ENCODE peak calls at places on chromosomes 11 and 22, in six cellular contexts. M is NCI-H1436, X is midbrain, L is hippocampal formation, D is fibroblast of lung, O is left cardiac atrium. W is an unnamed sample.

GRCh38 chr11:32213223-32213622 is 122.3 kb downstream of the RCN1 start:
- DNase-seq in X (no peak), D (peak), M (no peak), O (no peak), L (no peak), W (peak)

GRCh38 chr11:121755191-121755590 is 302.4 kb upstream of the SORL1-AS1 start:
- DNase-seq in D (no peak), M (no peak), O (no peak), L (no peak), X (no peak), W (no peak)

GRCh38 chr11:33747969-33748368 is 11.7 kb upstream of the CD59 start:
- DNase-seq in X (no peak), M (no peak), D (peak), L (no peak), O (no peak), W (no peak)

GRCh38 chr11:19777032-19777341 is 64.3 kb downstream of the NAV2 start:
- DNase-seq in X (peak), O (no peak), L (no peak), D (no peak), M (peak), W (no peak)

GRCh38 chr11:120929664-120930154 is 94.2 kb upstream of the TBCEL start:
- DNase-seq in X (peak), L (no peak), M (peak), D (peak), O (peak), W (peak)

GRCh38 chr11:70206226-70206785 is 3.2 kb downstream of the FADD start:
- DNase-seq in M (no peak), D (no peak), L (no peak), O (no peak), X (no peak), W (no peak)

GRCh38 chr22:33302049-33302545 is 243.9 kb upstream of the SYN3 start:
- DNase-seq in O (peak), X (peak), L (peak), M (peak), D (peak), W (peak)

GRCh38 chr22:28094831-28095230 is 175.8 kb upstream of the PITPNB start:
- DNase-seq in M (no peak), O (no peak), D (no peak), L (no peak), X (no peak), W (no peak)

GRCh38 chr11:8094656-8095055 is 13.6 kb downstream of the TUB start:
- DNase-seq in L (no peak), X (no peak), D (no peak), O (no peak), M (no peak), W (no peak)

GRCh38 chr22:23147632-23148387 is 2.5 kb downstream of the RAB36 start:
- DNase-seq in D (peak), L (no peak), X (no peak), O (no peak), M (no peak), W (no peak)

GRCh38 chr11:36362902-36363301 is 66.8 kb downstream of the PRR5L start:
- DNase-seq in X (no peak), L (no peak), O (no peak), D (peak), M (no peak), W (no peak)

GRCh38 chr11:1763796-1764661 is at the start of gene CTSD:
- DNase-seq in X (peak), O (peak), L (peak), M (peak), D (peak), W (no peak)

GRCh38 chr11:60377737-60378136 is 595 bp upstream of the MS4A7 start:
- DNase-seq in L (peak), D (no peak), M (no peak), O (peak), X (peak), W (no peak)

GRCh38 chr11:77789731-77790476 is 30.6 kb downstream of the RSF1 start:
- DNase-seq in L (no peak), X (no peak), O (no peak), M (no peak), D (no peak), W (no peak)

GRCh38 chr11:106468091-106468490 is 390.6 kb downstream of the AASDHPPT start:
- DNase-seq in M (no peak), O (no peak), D (peak), L (no peak), X (no peak), W (no peak)

GRCh38 chr11:115665958-115666357 is 161.7 kb upstream of the CADM1 start:
- DNase-seq in D (peak), O (peak), M (no peak), X (no peak), L (no peak), W (no peak)

GRCh38 chr22:28029962-28030361 is 110.9 kb upstream of the PITPNB start:
- DNase-seq in L (no peak), X (no peak), O (no peak), D (no peak), M (no peak), W (no peak)

GRCh38 chr11:92765418-92765817 is 204.0 kb upstream of the MTNR1B start:
- DNase-seq in M (no peak), D (no peak), X (no peak), L (no peak), O (no peak), W (no peak)

W was measured in GM04504.